ENCODE peak calls at places on chromosomes 13 and 19, in nine cellular contexts. One of them, this sample, is unnamed.

GRCh38 chr19:42422576-42423461 is 4.4 kb downstream of the LIPE start:
- DNase-seq in tibial nerve: no peak
- DNase-seq in cardiac muscle cell: no peak
- DNase-seq in left lung: no peak
- DNase-seq in effector memory CD4-positive, alpha-beta T cell: peak; percentile 55
- DNase-seq in right atrium auricular region: no peak
- DNase-seq in thyroid gland: no peak
- DNase-seq in right cardiac atrium: no peak
- DNase-seq in NT2/D1: no peak
- DNase-seq in this sample: peak; percentile 61

GRCh38 chr19:23698711-23699520 is 11.9 kb upstream of the ZNF675 start:
- DNase-seq in right atrium auricular region: no peak
- DNase-seq in effector memory CD4-positive, alpha-beta T cell: no peak
- DNase-seq in tibial nerve: no peak
- DNase-seq in cardiac muscle cell: no peak
- DNase-seq in NT2/D1: no peak
- DNase-seq in right cardiac atrium: no peak
- DNase-seq in thyroid gland: peak; percentile 42
- DNase-seq in left lung: no peak
- DNase-seq in this sample: no peak

GRCh38 chr13:75636339-75637095 is 387 bp downstream of the LMO7 start:
- DNase-seq in cardiac muscle cell: peak; percentile 18
- DNase-seq in right atrium auricular region: no peak
- DNase-seq in left lung: peak; percentile 88
- DNase-seq in right cardiac atrium: peak; percentile 19
- DNase-seq in effector memory CD4-positive, alpha-beta T cell: peak; percentile 23
- DNase-seq in NT2/D1: peak; percentile 30
- DNase-seq in tibial nerve: peak; percentile 6
- DNase-seq in thyroid gland: peak; percentile 68
- DNase-seq in this sample: peak; percentile 55

GRCh38 chr19:18712981-18713380 is 29.5 kb downstream of the CRTC1 start:
- DNase-seq in right cardiac atrium: no peak
- DNase-seq in NT2/D1: no peak
- DNase-seq in effector memory CD4-positive, alpha-beta T cell: no peak
- DNase-seq in cardiac muscle cell: peak; percentile 43
- DNase-seq in thyroid gland: no peak
- DNase-seq in right atrium auricular region: no peak
- DNase-seq in left lung: no peak
- DNase-seq in tibial nerve: no peak
- DNase-seq in this sample: no peak

GRCh38 chr13:49097374-49097773 is 121.7 kb downstream of the FNDC3A start:
- DNase-seq in cardiac muscle cell: peak; percentile 88
- DNase-seq in tibial nerve: no peak
- DNase-seq in right atrium auricular region: no peak
- DNase-seq in thyroid gland: no peak
- DNase-seq in left lung: no peak
- DNase-seq in effector memory CD4-positive, alpha-beta T cell: no peak
- DNase-seq in NT2/D1: no peak
- DNase-seq in right cardiac atrium: no peak
- DNase-seq in this sample: no peak

GRCh38 chr13:46893820-46894533 is 2.9 kb downstream of the HTR2A start:
- DNase-seq in left lung: peak; percentile 93
- DNase-seq in tibial nerve: peak; percentile 52
- DNase-seq in right atrium auricular region: peak; percentile 73
- DNase-seq in right cardiac atrium: peak; percentile 74
- DNase-seq in NT2/D1: no peak
- DNase-seq in cardiac muscle cell: peak; percentile 65
- DNase-seq in thyroid gland: peak; percentile 74
- DNase-seq in effector memory CD4-positive, alpha-beta T cell: peak; percentile 29
- DNase-seq in this sample: peak; percentile 71

GRCh38 chr13:99698010-99698815 is 196.9 kb downstream of the TM9SF2 start:
- DNase-seq in NT2/D1: no peak
- DNase-seq in right atrium auricular region: no peak
- DNase-seq in tibial nerve: no peak
- DNase-seq in left lung: no peak
- DNase-seq in effector memory CD4-positive, alpha-beta T cell: no peak
- DNase-seq in right cardiac atrium: no peak
- DNase-seq in cardiac muscle cell: no peak
- DNase-seq in thyroid gland: no peak
- DNase-seq in this sample: no peak

GRCh38 chr19:29849234-29849633 is 37.4 kb downstream of the CCNE1 start:
- DNase-seq in cardiac muscle cell: no peak
- DNase-seq in tibial nerve: no peak
- DNase-seq in right cardiac atrium: no peak
- DNase-seq in right atrium auricular region: no peak
- DNase-seq in thyroid gland: no peak
- DNase-seq in NT2/D1: no peak
- DNase-seq in effector memory CD4-positive, alpha-beta T cell: no peak
- DNase-seq in left lung: no peak
- DNase-seq in this sample: no peak

GRCh38 chr13:100230813-100231575 is 142.1 kb downstream of the PCCA start:
- DNase-seq in thyroid gland: peak; percentile 12
- DNase-seq in left lung: no peak
- DNase-seq in tibial nerve: no peak
- DNase-seq in effector memory CD4-positive, alpha-beta T cell: no peak
- DNase-seq in cardiac muscle cell: no peak
- DNase-seq in right cardiac atrium: no peak
- DNase-seq in right atrium auricular region: no peak
- DNase-seq in NT2/D1: no peak
- DNase-seq in this sample: no peak

GRCh38 chr13:20125129-20125782 is 35.6 kb downstream of the GJA3 start:
- DNase-seq in effector memory CD4-positive, alpha-beta T cell: no peak
- DNase-seq in thyroid gland: no peak
- DNase-seq in NT2/D1: no peak
- DNase-seq in right cardiac atrium: no peak
- DNase-seq in tibial nerve: no peak
- DNase-seq in cardiac muscle cell: peak; percentile 75
- DNase-seq in right atrium auricular region: no peak
- DNase-seq in left lung: no peak
- DNase-seq in this sample: no peak

DNA sequence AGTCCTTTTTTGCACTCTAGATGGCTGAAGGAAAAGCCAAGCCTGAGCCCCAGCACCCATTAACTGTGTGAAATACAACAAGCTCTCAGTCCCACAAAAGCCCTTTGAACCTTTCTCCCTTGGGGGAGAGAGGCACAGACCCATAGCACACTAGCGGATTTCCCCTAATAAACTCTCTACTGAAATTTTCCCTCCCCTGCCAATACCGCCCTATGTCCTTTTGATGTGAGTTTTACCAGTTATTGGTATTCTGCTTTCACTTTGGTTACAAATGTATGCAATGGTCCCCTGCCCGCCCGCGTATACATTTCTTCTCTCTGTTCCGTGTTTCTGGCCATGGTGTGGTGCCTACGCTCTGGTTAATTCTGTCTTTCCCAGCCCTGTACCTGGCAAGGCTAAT is 54.0 kb upstream of the MYO16 start:
- DNase-seq in left lung: no peak
- DNase-seq in NT2/D1: no peak
- DNase-seq in cardiac muscle cell: no peak
- DNase-seq in right cardiac atrium: no peak
- DNase-seq in tibial nerve: no peak
- DNase-seq in effector memory CD4-positive, alpha-beta T cell: no peak
- DNase-seq in thyroid gland: no peak
- DNase-seq in right atrium auricular region: no peak
- DNase-seq in this sample: no peak
- H3K9me3 ChIP-seq in left lung: no peaks in the 10 kb centered on the region
- H3K9me3 ChIP-seq in NT2/D1: no peaks in the 10 kb centered on the region
- H3K9me3 ChIP-seq in cardiac muscle cell: no peaks in the 10 kb centered on the region
- H3K9me3 ChIP-seq in right cardiac atrium: no peaks in the 10 kb centered on the region
- H3K9me3 ChIP-seq in tibial nerve: no peaks in the 10 kb centered on the region
- H3K9me3 ChIP-seq in effector memory CD4-positive, alpha-beta T cell: no peaks in the 10 kb centered on the region
- H3K9me3 ChIP-seq in thyroid gland: no peaks in the 10 kb centered on the region
- H3K9me3 ChIP-seq in right atrium auricular region: no peaks in the 10 kb centered on the region
- H3K9me3 ChIP-seq in this sample: no peaks in the 10 kb centered on the region

GRCh38 chr19:13847900-13848677 is 28.8 kb upstream of the NANOS3 start:
- DNase-seq in tibial nerve: no peak
- DNase-seq in right cardiac atrium: no peak
- DNase-seq in effector memory CD4-positive, alpha-beta T cell: peak; percentile 39
- DNase-seq in right atrium auricular region: no peak
- DNase-seq in left lung: no peak
- DNase-seq in cardiac muscle cell: no peak
- DNase-seq in NT2/D1: no peak
- DNase-seq in thyroid gland: no peak
- DNase-seq in this sample: no peak
- H3K4me1 ChIP-seq in tibial nerve: peaks cover 84% of the 10 kb centered on the region
- H3K4me1 ChIP-seq in right cardiac atrium: peaks cover 15% of the 10 kb centered on the region
- H3K4me1 ChIP-seq in effector memory CD4-positive, alpha-beta T cell: peaks cover 64% of the 10 kb centered on the region
- H3K4me1 ChIP-seq in right atrium auricular region: peaks cover 75% of the 10 kb centered on the region
- H3K4me1 ChIP-seq in left lung: peaks cover 33% of the 10 kb centered on the region
- H3K4me1 ChIP-seq in cardiac muscle cell: peaks cover 27% of the 10 kb centered on the region
- H3K4me1 ChIP-seq in NT2/D1: peaks cover 29% of the 10 kb centered on the region
- H3K4me1 ChIP-seq in thyroid gland: peaks cover 38% of the 10 kb centered on the region
- H3K4me1 ChIP-seq in this sample: peaks cover 42% of the 10 kb centered on the region

GRCh38 chr19:40035996-40036395 is 20.0 kb downstream of the ZNF780B start:
- DNase-seq in thyroid gland: no peak
- DNase-seq in tibial nerve: no peak
- DNase-seq in left lung: no peak
- DNase-seq in NT2/D1: no peak
- DNase-seq in right atrium auricular region: no peak
- DNase-seq in effector memory CD4-positive, alpha-beta T cell: no peak
- DNase-seq in cardiac muscle cell: no peak
- DNase-seq in right cardiac atrium: no peak
- DNase-seq in this sample: no peak
- H3K9me3 ChIP-seq in thyroid gland: peaks cover 4% of the 10 kb centered on the region
- H3K9me3 ChIP-seq in tibial nerve: no peaks in the 10 kb centered on the region
- H3K9me3 ChIP-seq in left lung: peaks cover 78% of the 10 kb centered on the region
- H3K9me3 ChIP-seq in NT2/D1: peaks cover 64% of the 10 kb centered on the region
- H3K9me3 ChIP-seq in right atrium auricular region: peaks cover 32% of the 10 kb centered on the region
- H3K9me3 ChIP-seq in effector memory CD4-positive, alpha-beta T cell: peaks cover 39% of the 10 kb centered on the region
- H3K9me3 ChIP-seq in cardiac muscle cell: peaks cover 5% of the 10 kb centered on the region
- H3K9me3 ChIP-seq in right cardiac atrium: peaks cover 3% of the 10 kb centered on the region
- H3K9me3 ChIP-seq in this sample: peaks cover 25% of the 10 kb centered on the region

GRCh38 chr13:33281951-33282595 is 3.5 kb downstream of the STARD13 start:
- DNase-seq in effector memory CD4-positive, alpha-beta T cell: no peak
- DNase-seq in NT2/D1: no peak
- DNase-seq in thyroid gland: no peak
- DNase-seq in right cardiac atrium: no peak
- DNase-seq in cardiac muscle cell: no peak
- DNase-seq in left lung: no peak
- DNase-seq in tibial nerve: no peak
- DNase-seq in right atrium auricular region: no peak
- DNase-seq in this sample: no peak
- H3K4me1 ChIP-seq in effector memory CD4-positive, alpha-beta T cell: no peaks in the 10 kb centered on the region
- H3K4me1 ChIP-seq in NT2/D1: no peaks in the 10 kb centered on the region
- H3K4me1 ChIP-seq in thyroid gland: peaks cover 26% of the 10 kb centered on the region
- H3K4me1 ChIP-seq in right cardiac atrium: peaks cover 9% of the 10 kb centered on the region
- H3K4me1 ChIP-seq in cardiac muscle cell: peaks cover 23% of the 10 kb centered on the region
- H3K4me1 ChIP-seq in left lung: peaks cover 22% of the 10 kb centered on the region
- H3K4me1 ChIP-seq in tibial nerve: peaks cover 72% of the 10 kb centered on the region
- H3K4me1 ChIP-seq in right atrium auricular region: peaks cover 67% of the 10 kb centered on the region
- H3K4me1 ChIP-seq in this sample: no peaks in the 10 kb centered on the region